ENCODE peak calls at places on chromosomes 12 and 14, in nine cellular contexts. One of them, this sample, is unnamed.

GRCh38 chr12:3088251-3088650 is 11.1 kb downstream of the TSPAN9 start:
- DNase-seq in LoVo: no peak
- DNase-seq in left ventricle myocardium inferior: no peak
- DNase-seq in body of pancreas: no peak
- DNase-seq in C1 segment of cervical spinal cord: no peak
- DNase-seq in endodermal cell: peak
- DNase-seq in mucosa of descending colon: no peak
- DNase-seq in sigmoid colon: no peak
- DNase-seq in anterior cingulate cortex: no peak
- DNase-seq in this sample: no peak

GRCh38 chr14:51730094-51730493 is 78.4 kb downstream of the FRMD6 start:
- DNase-seq in mucosa of descending colon: no peak
- DNase-seq in body of pancreas: no peak
- DNase-seq in endodermal cell: no peak
- DNase-seq in left ventricle myocardium inferior: no peak
- DNase-seq in C1 segment of cervical spinal cord: no peak
- DNase-seq in sigmoid colon: no peak
- DNase-seq in anterior cingulate cortex: no peak
- DNase-seq in LoVo: no peak
- DNase-seq in this sample: no peak

GRCh38 chr14:90383126-90383730 is 13.6 kb upstream of the CALM1 start:
- DNase-seq in left ventricle myocardium inferior: peak
- DNase-seq in endodermal cell: peak
- DNase-seq in LoVo: peak
- DNase-seq in sigmoid colon: peak
- DNase-seq in mucosa of descending colon: peak
- DNase-seq in body of pancreas: peak
- DNase-seq in anterior cingulate cortex: peak
- DNase-seq in C1 segment of cervical spinal cord: peak
- DNase-seq in this sample: peak

GRCh38 chr12:123478762-123479161 is 20.8 kb downstream of the SNRNP35 start:
- DNase-seq in LoVo: no peak
- DNase-seq in mucosa of descending colon: no peak
- DNase-seq in left ventricle myocardium inferior: peak
- DNase-seq in body of pancreas: no peak
- DNase-seq in anterior cingulate cortex: peak
- DNase-seq in C1 segment of cervical spinal cord: no peak
- DNase-seq in sigmoid colon: no peak
- DNase-seq in endodermal cell: no peak
- DNase-seq in this sample: no peak

GRCh38 chr12:112664569-112664968 is 127.0 kb upstream of the RPH3A start:
- DNase-seq in left ventricle myocardium inferior: no peak
- DNase-seq in sigmoid colon: no peak
- DNase-seq in LoVo: no peak
- DNase-seq in endodermal cell: peak
- DNase-seq in mucosa of descending colon: peak
- DNase-seq in C1 segment of cervical spinal cord: no peak
- DNase-seq in anterior cingulate cortex: no peak
- DNase-seq in body of pancreas: no peak
- DNase-seq in this sample: no peak

GRCh38 chr12:108475396-108475795 is 39.7 kb upstream of the FICD start:
- DNase-seq in mucosa of descending colon: no peak
- DNase-seq in body of pancreas: no peak
- DNase-seq in sigmoid colon: no peak
- DNase-seq in anterior cingulate cortex: no peak
- DNase-seq in C1 segment of cervical spinal cord: no peak
- DNase-seq in left ventricle myocardium inferior: no peak
- DNase-seq in endodermal cell: no peak
- DNase-seq in LoVo: no peak
- DNase-seq in this sample: no peak

GRCh38 chr12:101828463-101829196 is 2.1 kb downstream of the GNPTAB start:
- DNase-seq in endodermal cell: no peak
- DNase-seq in body of pancreas: no peak
- DNase-seq in anterior cingulate cortex: no peak
- DNase-seq in mucosa of descending colon: no peak
- DNase-seq in C1 segment of cervical spinal cord: no peak
- DNase-seq in LoVo: no peak
- DNase-seq in left ventricle myocardium inferior: no peak
- DNase-seq in sigmoid colon: no peak
- DNase-seq in this sample: no peak

GRCh38 chr12:22447223-22447622 is 97.1 kb downstream of the C2CD5 start:
- DNase-seq in left ventricle myocardium inferior: no peak
- DNase-seq in LoVo: no peak
- DNase-seq in endodermal cell: no peak
- DNase-seq in mucosa of descending colon: no peak
- DNase-seq in body of pancreas: no peak
- DNase-seq in anterior cingulate cortex: no peak
- DNase-seq in C1 segment of cervical spinal cord: no peak
- DNase-seq in sigmoid colon: no peak
- DNase-seq in this sample: no peak

GRCh38 chr12:11794311-11794710 is 144.8 kb downstream of the ETV6 start:
- DNase-seq in LoVo: no peak
- DNase-seq in body of pancreas: no peak
- DNase-seq in endodermal cell: no peak
- DNase-seq in sigmoid colon: peak
- DNase-seq in left ventricle myocardium inferior: no peak
- DNase-seq in mucosa of descending colon: no peak
- DNase-seq in C1 segment of cervical spinal cord: no peak
- DNase-seq in anterior cingulate cortex: no peak
- DNase-seq in this sample: no peak

GRCh38 chr14:32933623-32933942 is 5.1 kb upstream of the NPAS3 start:
- DNase-seq in endodermal cell: no peak
- DNase-seq in sigmoid colon: no peak
- DNase-seq in body of pancreas: no peak
- DNase-seq in left ventricle myocardium inferior: no peak
- DNase-seq in LoVo: no peak
- DNase-seq in C1 segment of cervical spinal cord: no peak
- DNase-seq in mucosa of descending colon: no peak
- DNase-seq in anterior cingulate cortex: no peak
- DNase-seq in this sample: no peak

GRCh38 chr12:50187084-50187900 is 20.1 kb upstream of the CERS5 start:
- DNase-seq in C1 segment of cervical spinal cord: no peak
- DNase-seq in left ventricle myocardium inferior: no peak
- DNase-seq in LoVo: no peak
- DNase-seq in body of pancreas: no peak
- DNase-seq in mucosa of descending colon: no peak
- DNase-seq in endodermal cell: no peak
- DNase-seq in sigmoid colon: no peak
- DNase-seq in anterior cingulate cortex: no peak
- DNase-seq in this sample: no peak

GRCh38 chr12:64746663-64747062 is 12.5 kb downstream of the GNS start:
- DNase-seq in sigmoid colon: no peak
- DNase-seq in left ventricle myocardium inferior: no peak
- DNase-seq in anterior cingulate cortex: no peak
- DNase-seq in body of pancreas: no peak
- DNase-seq in endodermal cell: no peak
- DNase-seq in LoVo: no peak
- DNase-seq in C1 segment of cervical spinal cord: no peak
- DNase-seq in mucosa of descending colon: no peak
- DNase-seq in this sample: no peak

GRCh38 chr12:52428121-52428520 is 6.0 kb downstream of the KRT75 start:
- DNase-seq in C1 segment of cervical spinal cord: no peak
- DNase-seq in body of pancreas: no peak
- DNase-seq in left ventricle myocardium inferior: no peak
- DNase-seq in sigmoid colon: no peak
- DNase-seq in mucosa of descending colon: no peak
- DNase-seq in LoVo: no peak
- DNase-seq in anterior cingulate cortex: no peak
- DNase-seq in endodermal cell: peak
- DNase-seq in this sample: no peak

GRCh38 chr12:124949066-124949465 is 34.6 kb upstream of the UBC start:
- DNase-seq in anterior cingulate cortex: no peak
- DNase-seq in endodermal cell: no peak
- DNase-seq in sigmoid colon: no peak
- DNase-seq in left ventricle myocardium inferior: no peak
- DNase-seq in mucosa of descending colon: no peak
- DNase-seq in LoVo: no peak
- DNase-seq in C1 segment of cervical spinal cord: no peak
- DNase-seq in body of pancreas: no peak
- DNase-seq in this sample: no peak

GRCh38 chr14:71398450-71398849 is 491.2 kb downstream of the PCNX1 start:
- DNase-seq in left ventricle myocardium inferior: no peak
- DNase-seq in mucosa of descending colon: no peak
- DNase-seq in anterior cingulate cortex: no peak
- DNase-seq in LoVo: no peak
- DNase-seq in body of pancreas: no peak
- DNase-seq in sigmoid colon: no peak
- DNase-seq in C1 segment of cervical spinal cord: no peak
- DNase-seq in endodermal cell: no peak
- DNase-seq in this sample: no peak

GRCh38 chr12:121443193-121443829 is 43.4 kb downstream of the RNF34 start:
- DNase-seq in mucosa of descending colon: peak
- DNase-seq in endodermal cell: peak
- DNase-seq in LoVo: peak
- DNase-seq in C1 segment of cervical spinal cord: no peak
- DNase-seq in left ventricle myocardium inferior: peak
- DNase-seq in sigmoid colon: peak
- DNase-seq in body of pancreas: peak
- DNase-seq in anterior cingulate cortex: peak
- DNase-seq in this sample: peak